ENCODE peak calls at places on chromosomes 16 and 17, in eight cellular contexts. X is cardiac muscle cell, T is heart left ventricle, I is A549, F is adrenal gland, Y is lung, B is pancreas, D is breast epithelium. M is an unnamed sample. For H3K9me3, the result is how much of the 10 kb centered on the place peaks cover.

GRCh38 chr16:56311208-56312027 is 113.9 kb downstream of the AMFR start:
- DNase-seq in B (no peak), I (no peak), D (no peak), F (no peak), Y (no peak), X (no peak), T (no peak), M (no peak)

GRCh38 chr17:78462148-78462547 is 83.7 kb downstream of the PGS1 start:
- DNase-seq in X (no peak), F (no peak), Y (no peak), D (no peak), I (no peak), B (no peak), T (no peak), M (no peak)

GRCh38 chr17:63918305-63918704 is 334 bp downstream of the GH1 start:
- DNase-seq in D (no peak), X (peak), B (no peak), T (no peak), F (no peak), I (peak), Y (no peak), M (no peak)

GRCh38 chr17:55273579-55274370 is 9.0 kb downstream of the HLF start:
- DNase-seq in I (peak), B (peak), X (no peak), T (peak), D (peak), Y (peak), F (peak), M (no peak)

GRCh38 chr16:70661918-70662641 is 15.7 kb downstream of the IL34 start:
- DNase-seq in F (no peak), Y (no peak), D (no peak), B (peak), X (peak), I (no peak), T (peak), M (no peak)

GRCh38 chr17:4987767-4988083 is 250 bp upstream of the CAMTA2 start:
- DNase-seq in X (no peak), T (no peak), B (no peak), Y (no peak), D (no peak), F (no peak), I (no peak), M (no peak)

GRCh38 chr17:73644145-73645049 is at the start of gene SDK2:
- DNase-seq in B (peak), I (peak), F (no peak), X (peak), Y (no peak), D (no peak), T (peak), M (no peak)

GRCh38 chr16:7579454-7579853 is 246.8 kb downstream of the RBFOX1 start:
- DNase-seq in I (no peak), T (no peak), Y (no peak), D (no peak), X (no peak), F (no peak), B (no peak), M (no peak)

GRCh38 chr16:19822534-19822933 is 62.1 kb downstream of the GPRC5B start:
- DNase-seq in B (no peak), T (no peak), F (no peak), D (no peak), I (no peak), X (peak), Y (no peak), M (no peak)

GRCh38 chr17:71726320-71726719 is 394.5 kb upstream of the SOX9 start:
- DNase-seq in Y (no peak), B (no peak), I (no peak), T (no peak), X (peak), D (no peak), F (no peak), M (no peak)

GRCh38 chr16:53465606-53466290 is 31.5 kb downstream of the RBL2 start:
- DNase-seq in X (peak), Y (no peak), B (no peak), D (no peak), F (no peak), I (peak), T (no peak), M (no peak)

GRCh38 chr17:34892864-34893263 is 68.4 kb downstream of the CCT6B start:
- DNase-seq in Y (no peak), X (peak), D (no peak), F (no peak), B (no peak), T (no peak), I (peak), M (no peak)

GRCh38 chr16:89098767-89099430 is 5.2 kb downstream of the ACSF3 start:
- DNase-seq in Y (no peak), X (no peak), F (no peak), D (no peak), T (no peak), B (no peak), I (no peak), M (no peak)

GRCh38 chr16:16021988-16022682 is 72.7 kb downstream of the ABCC1 start:
- DNase-seq in F (peak), B (peak), T (peak), I (peak), X (peak), Y (peak), D (peak), M (peak)

GRCh38 chr17:69723741-69724140 is 309.2 kb downstream of the MAP2K6 start:
- DNase-seq in I (peak), B (no peak), Y (no peak), X (peak), F (no peak), T (no peak), D (no peak), M (no peak)

GRCh38 chr16:645852-646678 is 3.1 kb upstream of the WDR90 start:
- DNase-seq in F (peak), T (peak), D (no peak), X (no peak), Y (no peak), B (no peak), I (no peak), M (no peak)

GRCh38 chr17:20173091-20173490 is 163.9 kb downstream of the SPECC1 start:
- DNase-seq in Y (no peak), T (no peak), F (no peak), X (peak), D (no peak), B (no peak), I (no peak), M (no peak)

GRCh38 chr16:50265260-50265659 is 1.1 kb upstream of the ADCY7 start:
- DNase-seq in D (no peak), B (peak), Y (no peak), F (no peak), X (no peak), T (no peak), I (peak), M (no peak)

GRCh38 chr17:50052822-50053653 is 2.9 kb upstream of the ITGA3 start:
- DNase-seq in I (peak), D (no peak), F (peak), Y (no peak), B (no peak), T (peak), X (peak), M (peak)

GRCh38 chr17:15977894-15978293 is 21.6 kb downstream of the ZSWIM7 start:
- DNase-seq in Y (no peak), F (no peak), I (no peak), B (no peak), X (no peak), D (no peak), T (no peak), M (no peak)

GRCh38 chr17:66983414-66984021 is 19.0 kb downstream of the CACNG4 start:
- DNase-seq in B (no peak), D (no peak), I (no peak), T (no peak), F (no peak), Y (no peak), X (no peak), M (no peak)

GRCh38 chr17:17748179-17748578 is 66.9 kb downstream of the RAI1 start:
- DNase-seq in T (no peak), D (no peak), F (no peak), Y (no peak), I (no peak), B (no peak), X (no peak), M (no peak)
- TF ChIP-seq CTCF in T (no peak), D (no peak), F (no peak), Y (no peak), I (peak), B (no peak), X (peak), M (no peak)

GRCh38 chr17:80264793-80265075 is 4.1 kb downstream of the RNF213 start:
- DNase-seq in F (no peak), Y (no peak), B (no peak), D (no peak), T (no peak), I (no peak), X (no peak), M (no peak)
- H3K4me3 ChIP-seq in F (no peak), Y (no peak), B (no peak), D (peak), T (peak), I (no peak), X (no peak), M (peak)

GRCh38 chr16:35573407-35573806 is 2114.0 kb downstream of the TP53TG3F start:
- DNase-seq in I (no peak), F (no peak), Y (no peak), T (no peak), X (no peak), D (no peak), B (no peak), M (no peak)

GRCh38 chr16:35574011-35574410 is 2114.6 kb downstream of the TP53TG3F start:
- DNase-seq in B (no peak), T (no peak), F (peak), Y (no peak), D (no peak), X (no peak), I (no peak), M (no peak)

GRCh38 chr16:35570946-35571345 is 2111.5 kb downstream of the TP53TG3F start:
- DNase-seq in Y (no peak), B (no peak), T (no peak), X (no peak), F (peak), D (no peak), I (no peak), M (no peak)

GRCh38 chr16:35574454-35575431 is 2115.3 kb downstream of the TP53TG3F start:
- DNase-seq in Y (no peak), I (no peak), X (no peak), F (peak), T (no peak), D (no peak), B (no peak), M (no peak)

GRCh38 chr16:35572186-35572585 is 2112.8 kb downstream of the TP53TG3F start:
- DNase-seq in B (no peak), T (no peak), X (no peak), F (peak), Y (no peak), I (no peak), D (no peak), M (no peak)
- H3K9me3 ChIP-seq in B (under half), T (under half), X (under half), F (under half), Y (under half), I (under half), D (under half), M (under half)

DNA sequence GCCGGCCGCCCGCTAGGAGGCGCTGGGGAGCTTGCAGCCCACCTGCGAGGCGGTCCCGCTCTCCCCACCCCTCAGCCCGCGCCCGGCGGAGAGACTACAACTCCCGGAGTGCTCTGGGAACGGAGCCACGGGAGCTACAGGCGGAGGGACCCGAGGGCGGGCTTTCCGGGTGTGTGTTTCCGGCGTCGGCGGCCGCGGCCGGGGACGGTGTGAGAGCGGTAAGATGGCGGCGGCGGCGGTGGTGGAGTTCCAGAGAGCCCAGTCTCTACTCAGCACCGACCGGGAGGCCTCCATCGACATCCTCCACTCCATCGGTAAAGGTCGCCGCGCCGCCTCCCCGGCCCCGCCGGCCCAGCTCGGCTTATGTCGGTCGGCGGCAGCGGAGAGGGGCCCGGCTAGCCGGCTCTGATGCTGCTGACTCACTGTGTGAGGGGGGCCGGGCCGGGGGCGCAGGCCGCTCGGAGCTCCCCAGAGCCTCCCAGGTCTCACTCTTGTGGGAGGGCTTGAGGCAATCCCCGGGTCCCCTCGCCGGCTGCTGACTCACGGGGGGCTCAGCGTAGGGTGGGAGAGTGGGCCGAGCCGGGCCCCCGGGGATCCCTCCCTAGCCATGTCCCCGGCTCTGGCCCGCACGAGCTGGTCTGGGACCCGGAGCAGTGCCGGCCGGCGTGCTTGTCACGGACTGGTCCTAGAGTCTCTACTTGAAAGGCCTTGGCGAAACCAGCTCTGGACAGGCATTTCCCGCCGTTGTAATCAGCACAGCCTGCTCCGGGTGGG is at the start of gene PSMD11:
- DNase-seq in F (peak), T (peak), D (peak), B (peak), I (peak), X (peak), Y (peak), M (peak)
- TF ChIP-seq CTCF in F (peak), T (peak), D (no peak), B (peak), I (peak), X (peak), Y (peak), M (peak)

GRCh38 chr16:64321881-64322280 is 800.0 kb downstream of the CDH11 start:
- DNase-seq in X (no peak), T (no peak), B (no peak), Y (no peak), F (no peak), D (no peak), I (no peak), M (no peak)

GRCh38 chr16:64312292-64312691 is 809.6 kb downstream of the CDH11 start:
- DNase-seq in T (no peak), X (no peak), F (no peak), Y (no peak), D (no peak), I (no peak), B (no peak), M (no peak)

GRCh38 chr16:64321066-64321465 is 800.8 kb downstream of the CDH11 start:
- DNase-seq in Y (no peak), I (no peak), D (no peak), X (no peak), T (no peak), B (no peak), F (no peak), M (no peak)

GRCh38 chr16:64313726-64314125 is 808.1 kb downstream of the CDH11 start:
- DNase-seq in I (no peak), T (no peak), D (no peak), Y (no peak), B (no peak), F (no peak), X (no peak), M (no peak)

DNA sequence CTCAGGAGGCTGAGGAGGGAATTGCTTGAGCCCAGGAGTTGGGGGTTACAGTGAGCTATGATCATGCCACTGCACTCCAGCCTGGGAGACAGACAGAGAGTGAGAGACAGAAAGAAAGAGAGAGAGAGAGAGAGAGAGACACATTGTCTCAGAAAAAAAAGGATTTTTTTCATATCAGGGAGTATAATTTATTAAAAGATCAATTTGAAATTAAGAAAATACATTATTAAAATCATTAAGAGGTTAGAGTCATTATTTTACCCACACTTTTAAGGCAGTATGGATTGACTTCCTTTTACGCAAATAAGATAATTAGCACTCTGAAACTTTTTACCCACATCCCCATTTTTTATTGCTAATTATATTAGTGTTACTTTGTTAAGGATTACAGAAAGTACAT is 804.3 kb downstream of the CDH11 start:
- DNase-seq in T (no peak), Y (no peak), D (no peak), I (no peak), B (no peak), F (no peak), X (no peak), M (no peak)
- H3K4me3 ChIP-seq in T (no peak), Y (no peak), D (no peak), I (no peak), B (no peak), F (no peak), X (no peak), M (no peak)